ENCODE peak calls at places on chromosome 14, in four cellular contexts. E, A, I and T are unnamed samples.

GRCh38 chr14:33452982-33453381 is 497.9 kb downstream of the EGLN3 start:
- DNase-seq in E (no peak), A (no peak), I (no peak), T (no peak)

GRCh38 chr14:75268638-75269550 is 9.7 kb upstream of the FOS start:
- DNase-seq in E (no peak), A (no peak), I (no peak), T (no peak)

GRCh38 chr14:61889914-61890351 is 127.7 kb downstream of the SNAPC1 start:
- DNase-seq in E (no peak), A (no peak), I (no peak), T (no peak)

GRCh38 chr14:69325086-69325485 is 65.1 kb downstream of the GALNT16 start:
- DNase-seq in E (no peak), A (no peak), I (no peak), T (no peak)

GRCh38 chr14:31326111-31326510 is 94.2 kb downstream of the HEATR5A start:
- DNase-seq in E (no peak), A (peak; percentile 57), I (peak; percentile 16), T (peak; percentile 42)

GRCh38 chr14:105021656-105022275 is 883 bp upstream of the CDCA4 start:
- DNase-seq in E (peak; percentile 43), A (peak; percentile 45), I (no peak), T (no peak)

GRCh38 chr14:31122098-31122611 is 85.4 kb downstream of the HECTD1 start:
- DNase-seq in E (no peak), A (peak; percentile 59), I (no peak), T (no peak)

GRCh38 chr14:53796734-53797133 is 159.9 kb downstream of the BMP4 start:
- DNase-seq in E (no peak), A (no peak), I (no peak), T (no peak)

GRCh38 chr14:75667099-75667498 is 6.1 kb downstream of the TTLL5 start:
- DNase-seq in E (no peak), A (no peak), I (no peak), T (no peak)

DNA sequence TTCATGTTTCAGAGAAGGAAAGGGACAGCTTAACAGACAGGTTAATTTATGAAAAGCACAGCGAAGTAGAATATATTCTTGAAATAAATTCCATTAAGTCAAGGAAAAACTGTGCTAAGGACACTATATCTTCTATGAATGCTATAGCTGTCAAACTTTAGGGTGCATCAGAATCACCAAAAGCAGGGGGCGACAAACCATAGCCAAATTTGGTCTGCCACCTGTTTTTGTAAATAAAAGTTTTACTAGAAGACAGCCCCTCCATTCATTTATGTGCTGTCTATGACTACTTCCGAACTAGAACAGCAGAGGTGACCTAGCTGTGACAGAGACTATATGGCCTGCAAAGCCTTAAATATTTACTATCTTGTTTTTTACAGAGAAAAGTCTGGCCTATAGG is 25.9 kb downstream of the PPP4R3A start:
- DNase-seq in E (no peak), A (no peak), I (no peak), T (no peak)
- TF ChIP-seq CTCF in E (no peak), A (peak; percentile 10), I (no peak), T (no peak)

GRCh38 chr14:56487761-56488160 is 91.8 kb upstream of the TMEM260 start:
- DNase-seq in E (no peak), A (peak; percentile 76), I (no peak), T (peak; percentile 9)

GRCh38 chr14:56487090-56487667 is 92.4 kb upstream of the TMEM260 start:
- DNase-seq in E (no peak), A (peak; percentile 47), I (no peak), T (peak; percentile 55)

GRCh38 chr14:56488306-56488705 is 91.3 kb upstream of the TMEM260 start:
- DNase-seq in E (no peak), A (no peak), I (no peak), T (no peak)

GRCh38 chr14:56491299-56492285 is 88.0 kb upstream of the TMEM260 start:
- DNase-seq in E (no peak), A (peak; percentile 56), I (peak; percentile 48), T (peak; percentile 57)

GRCh38 chr14:56490379-56490778 is 89.2 kb upstream of the TMEM260 start:
- DNase-seq in E (no peak), A (peak; percentile 53), I (no peak), T (peak; percentile 55)
- TF ChIP-seq CTCF in E (peak; percentile 10), A (peak; percentile 48), I (peak; percentile 32), T (peak; percentile 58)

GRCh38 chr14:73949752-73950734 is at the start of the genes COQ6 and FAM161B:
- DNase-seq in E (peak; percentile 96), A (peak; percentile 95), I (peak; percentile 89), T (peak; percentile 95)
- TF ChIP-seq CTCF in E (no peak), A (no peak), I (peak; percentile 39), T (peak; percentile 4)

DNA sequence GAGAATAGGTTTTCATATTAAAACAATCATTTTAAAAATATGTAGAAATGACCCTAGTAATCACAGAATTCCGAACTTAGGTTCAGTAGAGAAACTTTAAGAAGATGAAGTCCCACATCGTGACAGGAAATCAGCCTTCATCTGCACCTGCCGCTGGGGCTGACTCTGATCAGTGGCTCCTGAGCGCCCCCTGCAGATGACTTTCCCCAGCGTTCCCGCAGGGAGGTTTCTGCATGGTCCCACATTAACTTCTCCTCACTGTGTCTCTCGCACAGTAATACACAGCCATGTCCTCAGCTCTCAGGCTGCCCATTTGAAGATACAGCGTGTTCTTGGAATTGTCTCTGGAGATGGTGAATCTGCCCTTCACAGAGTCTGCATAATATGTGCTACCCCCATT is 1131.1 kb downstream of the TMEM121 start:
- DNase-seq in E (no peak), A (no peak), I (no peak), T (no peak)
- TF ChIP-seq CTCF in E (no peak), A (no peak), I (no peak), T (no peak)

GRCh38 chr14:66974397-66975025 is 214.7 kb upstream of the GARIN2 start:
- DNase-seq in E (no peak), A (peak; percentile 4), I (no peak), T (peak; percentile 32)

DNA sequence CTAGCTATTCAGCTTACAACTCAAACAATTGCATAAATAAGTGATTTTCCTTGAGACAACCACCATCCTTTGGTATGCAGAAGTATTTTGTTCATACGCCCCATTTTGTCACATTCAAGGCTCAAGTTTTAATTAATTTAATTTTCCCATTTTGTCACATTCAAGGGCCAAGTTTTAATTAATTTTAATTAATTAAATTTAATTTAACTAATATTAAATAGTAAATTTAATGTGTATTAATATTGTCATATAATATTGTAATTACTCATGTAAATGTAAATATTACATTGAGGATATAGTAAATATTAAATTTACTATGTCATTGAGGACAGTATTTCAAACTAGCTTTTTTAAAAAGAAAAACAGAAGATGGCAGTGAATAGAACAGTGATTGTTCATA is 216.8 kb upstream of the GARIN2 start:
- DNase-seq in E (no peak), A (no peak), I (no peak), T (no peak)
- TF ChIP-seq CTCF in E (no peak), A (no peak), I (no peak), T (no peak)